ENCODE peak calls at places on chromosomes 7 and 10, in six cellular contexts. M is C1 segment of cervical spinal cord, E is fibroblast of mammary gland, C is LoVo, K is heart right ventricle, J is HCEC 1CT. G is an unnamed sample.

GRCh38 chr10:16965740-16966447 is 148.7 kb upstream of the RSU1 start:
- DNase-seq in K (no peak), E (peak), J (peak), M (no peak), C (peak), G (no peak)

GRCh38 chr10:118818621-118819221 is 64.0 kb upstream of the CACUL1 start:
- DNase-seq in E (no peak), J (no peak), C (no peak), K (peak), M (peak), G (no peak)

GRCh38 chr7:31043035-31043434 is 9.1 kb upstream of the ADCYAP1R1 start:
- DNase-seq in K (no peak), J (no peak), E (no peak), M (peak), C (no peak), G (no peak)

GRCh38 chr7:138459300-138460175 is 521 bp upstream of the TRIM24 start:
- DNase-seq in E (peak), M (peak), J (no peak), C (peak), K (no peak), G (peak)

GRCh38 chr7:37987732-37988131 is 67.3 kb downstream of the EPDR1 start:
- DNase-seq in C (peak), K (no peak), J (no peak), E (peak), M (no peak), G (no peak)

GRCh38 chr7:17770710-17771375 is 169.5 kb downstream of the SNX13 start:
- DNase-seq in J (no peak), C (no peak), K (no peak), M (no peak), E (no peak), G (no peak)

GRCh38 chr7:28784166-28784870 is 173.8 kb downstream of the TRIL start:
- DNase-seq in J (no peak), M (no peak), E (peak), C (no peak), K (no peak), G (no peak)

GRCh38 chr7:129343099-129343700 is 91.0 kb upstream of the STRIP2 start:
- DNase-seq in J (peak), E (peak), K (no peak), M (no peak), C (peak), G (no peak)

GRCh38 chr10:62233494-62234283 is 35.0 kb downstream of the RTKN2 start:
- DNase-seq in C (no peak), J (peak), K (no peak), M (no peak), E (peak), G (no peak)

GRCh38 chr7:859368-860030 is 16.9 kb upstream of the GET4 start:
- DNase-seq in E (no peak), J (no peak), M (no peak), K (no peak), C (no peak), G (no peak)

GRCh38 chr7:75565129-75565528 is 73.0 kb downstream of the SPDYE5 start:
- DNase-seq in E (peak), J (peak), M (peak), K (no peak), C (no peak), G (no peak)

GRCh38 chr7:108408294-108409004 is 47.8 kb downstream of the NRCAM start:
- DNase-seq in M (peak), J (no peak), C (no peak), K (no peak), E (no peak), G (no peak)

GRCh38 chr10:48224979-48225560 is 49.4 kb downstream of the FRMPD2 start:
- DNase-seq in K (no peak), C (no peak), E (no peak), M (no peak), J (no peak), G (no peak)